ENCODE peak calls at places on chromosomes 6 and 20, in seven cellular contexts. One of them, this sample, is unnamed.

GRCh38 chr6:30845183-30845582 is 39.1 kb upstream of the DDR1 start:
- DNase-seq in RWPE2: no peak
- DNase-seq in lower leg skin: no peak
- DNase-seq in Panc1: no peak
- DNase-seq in AG04450: no peak
- DNase-seq in cardiac fibroblast: no peak
- DNase-seq in GM10248: no peak
- DNase-seq in this sample: no peak

GRCh38 chr20:51759769-51760510 is 8.2 kb downstream of the ATP9A start:
- DNase-seq in RWPE2: no peak
- DNase-seq in lower leg skin: no peak
- DNase-seq in Panc1: no peak
- DNase-seq in AG04450: no peak
- DNase-seq in cardiac fibroblast: no peak
- DNase-seq in GM10248: no peak
- DNase-seq in this sample: peak

GRCh38 chr20:2729251-2729713 is 36.7 kb downstream of the EBF4 start:
- DNase-seq in RWPE2: no peak
- DNase-seq in lower leg skin: no peak
- DNase-seq in Panc1: no peak
- DNase-seq in AG04450: no peak
- DNase-seq in cardiac fibroblast: peak
- DNase-seq in GM10248: no peak
- DNase-seq in this sample: no peak

GRCh38 chr6:33001685-33002084 is 7.7 kb downstream of the HLA-DOA start:
- DNase-seq in RWPE2: no peak
- DNase-seq in lower leg skin: no peak
- DNase-seq in Panc1: no peak
- DNase-seq in AG04450: no peak
- DNase-seq in cardiac fibroblast: no peak
- DNase-seq in GM10248: no peak
- DNase-seq in this sample: no peak

GRCh38 chr6:66183982-66184555 is 477.0 kb upstream of the EYS start:
- DNase-seq in RWPE2: no peak
- DNase-seq in lower leg skin: no peak
- DNase-seq in Panc1: no peak
- DNase-seq in AG04450: peak
- DNase-seq in cardiac fibroblast: no peak
- DNase-seq in GM10248: no peak
- DNase-seq in this sample: no peak

GRCh38 chr6:111580826-111581505 is 24.7 kb downstream of the TRAF3IP2 start:
- DNase-seq in RWPE2: no peak
- DNase-seq in lower leg skin: no peak
- DNase-seq in Panc1: no peak
- DNase-seq in AG04450: no peak
- DNase-seq in cardiac fibroblast: peak
- DNase-seq in GM10248: no peak
- DNase-seq in this sample: no peak

GRCh38 chr6:112990971-112991370 is 643.8 kb downstream of the RFPL4B start:
- DNase-seq in RWPE2: no peak
- DNase-seq in lower leg skin: no peak
- DNase-seq in Panc1: no peak
- DNase-seq in AG04450: peak
- DNase-seq in cardiac fibroblast: no peak
- DNase-seq in GM10248: no peak
- DNase-seq in this sample: no peak

GRCh38 chr6:116385462-116385807 is 14.7 kb downstream of the DSE start:
- DNase-seq in RWPE2: no peak
- DNase-seq in lower leg skin: no peak
- DNase-seq in Panc1: no peak
- DNase-seq in AG04450: no peak
- DNase-seq in cardiac fibroblast: peak
- DNase-seq in GM10248: no peak
- DNase-seq in this sample: no peak

GRCh38 chr6:8315154-8315553 is 120.2 kb downstream of the SLC35B3 start:
- DNase-seq in RWPE2: no peak
- DNase-seq in lower leg skin: no peak
- DNase-seq in Panc1: no peak
- DNase-seq in AG04450: no peak
- DNase-seq in cardiac fibroblast: no peak
- DNase-seq in GM10248: no peak
- DNase-seq in this sample: no peak

GRCh38 chr20:32325706-32326506 is 32.2 kb upstream of the ASXL1 start:
- DNase-seq in RWPE2: peak
- DNase-seq in lower leg skin: no peak
- DNase-seq in Panc1: peak
- DNase-seq in AG04450: no peak
- DNase-seq in cardiac fibroblast: peak
- DNase-seq in GM10248: no peak
- DNase-seq in this sample: no peak

GRCh38 chr20:57160985-57161384 is 105.5 kb downstream of the BMP7 start:
- DNase-seq in RWPE2: no peak
- DNase-seq in lower leg skin: no peak
- DNase-seq in Panc1: no peak
- DNase-seq in AG04450: no peak
- DNase-seq in cardiac fibroblast: no peak
- DNase-seq in GM10248: no peak
- DNase-seq in this sample: no peak

GRCh38 chr6:166423051-166423745 is 40.5 kb upstream of the MPC1 start:
- DNase-seq in RWPE2: no peak
- DNase-seq in lower leg skin: peak
- DNase-seq in Panc1: no peak
- DNase-seq in AG04450: no peak
- DNase-seq in cardiac fibroblast: no peak
- DNase-seq in GM10248: no peak
- DNase-seq in this sample: peak

GRCh38 chr20:2101057-2101934 is at the start of gene STK35:
- DNase-seq in RWPE2: peak
- DNase-seq in lower leg skin: peak
- DNase-seq in Panc1: no peak
- DNase-seq in AG04450: no peak
- DNase-seq in cardiac fibroblast: no peak
- DNase-seq in GM10248: peak
- DNase-seq in this sample: no peak

GRCh38 chr20:56187791-56188190 is 60.7 kb upstream of the MC3R start:
- DNase-seq in RWPE2: no peak
- DNase-seq in lower leg skin: peak
- DNase-seq in Panc1: no peak
- DNase-seq in AG04450: no peak
- DNase-seq in cardiac fibroblast: no peak
- DNase-seq in GM10248: no peak
- DNase-seq in this sample: no peak

GRCh38 chr20:17061721-17062120 is 165.1 kb upstream of the PCSK2 start:
- DNase-seq in RWPE2: no peak
- DNase-seq in lower leg skin: no peak
- DNase-seq in Panc1: no peak
- DNase-seq in AG04450: no peak
- DNase-seq in cardiac fibroblast: no peak
- DNase-seq in GM10248: no peak
- DNase-seq in this sample: no peak

GRCh38 chr6:101716387-101716786 is 322.9 kb downstream of the GRIK2 start:
- DNase-seq in RWPE2: no peak
- DNase-seq in lower leg skin: no peak
- DNase-seq in Panc1: no peak
- DNase-seq in AG04450: no peak
- DNase-seq in cardiac fibroblast: no peak
- DNase-seq in GM10248: no peak
- DNase-seq in this sample: no peak

GRCh38 chr6:16712250-16712930 is 48.9 kb downstream of the ATXN1 start:
- DNase-seq in RWPE2: no peak
- DNase-seq in lower leg skin: peak
- DNase-seq in Panc1: no peak
- DNase-seq in AG04450: no peak
- DNase-seq in cardiac fibroblast: no peak
- DNase-seq in GM10248: peak
- DNase-seq in this sample: no peak

GRCh38 chr6:108497883-108498282 is 62.8 kb upstream of the FOXO3 start:
- DNase-seq in RWPE2: no peak
- DNase-seq in lower leg skin: no peak
- DNase-seq in Panc1: peak
- DNase-seq in AG04450: no peak
- DNase-seq in cardiac fibroblast: peak
- DNase-seq in GM10248: peak
- DNase-seq in this sample: no peak

GRCh38 chr6:138970856-138971425 is 17.1 kb downstream of the REPS1 start:
- DNase-seq in RWPE2: peak
- DNase-seq in lower leg skin: no peak
- DNase-seq in Panc1: peak
- DNase-seq in AG04450: peak
- DNase-seq in cardiac fibroblast: peak
- DNase-seq in GM10248: no peak
- DNase-seq in this sample: no peak

GRCh38 chr20:39893013-39893685 is 795.9 kb downstream of the MAFB start:
- DNase-seq in RWPE2: no peak
- DNase-seq in lower leg skin: no peak
- DNase-seq in Panc1: no peak
- DNase-seq in AG04450: peak
- DNase-seq in cardiac fibroblast: no peak
- DNase-seq in GM10248: no peak
- DNase-seq in this sample: no peak

GRCh38 chr6:122717350-122717749 is 62.2 kb upstream of the FABP7 start:
- DNase-seq in RWPE2: no peak
- DNase-seq in lower leg skin: no peak
- DNase-seq in Panc1: no peak
- DNase-seq in AG04450: no peak
- DNase-seq in cardiac fibroblast: peak
- DNase-seq in GM10248: no peak
- DNase-seq in this sample: no peak

GRCh38 chr6:168385380-168385779 is 55.6 kb upstream of the SMOC2 start:
- DNase-seq in RWPE2: no peak
- DNase-seq in lower leg skin: no peak
- DNase-seq in Panc1: no peak
- DNase-seq in AG04450: no peak
- DNase-seq in cardiac fibroblast: peak
- DNase-seq in GM10248: no peak
- DNase-seq in this sample: no peak

GRCh38 chr6:168381726-168382458 is 59.1 kb upstream of the SMOC2 start:
- DNase-seq in RWPE2: no peak
- DNase-seq in lower leg skin: no peak
- DNase-seq in Panc1: no peak
- DNase-seq in AG04450: no peak
- DNase-seq in cardiac fibroblast: no peak
- DNase-seq in GM10248: no peak
- DNase-seq in this sample: no peak

GRCh38 chr6:168384045-168385038 is 56.6 kb upstream of the SMOC2 start:
- DNase-seq in RWPE2: no peak
- DNase-seq in lower leg skin: no peak
- DNase-seq in Panc1: no peak
- DNase-seq in AG04450: no peak
- DNase-seq in cardiac fibroblast: peak
- DNase-seq in GM10248: no peak
- DNase-seq in this sample: no peak

GRCh38 chr6:168380956-168381605 is 59.9 kb upstream of the SMOC2 start:
- DNase-seq in RWPE2: peak
- DNase-seq in lower leg skin: no peak
- DNase-seq in Panc1: no peak
- DNase-seq in AG04450: no peak
- DNase-seq in cardiac fibroblast: no peak
- DNase-seq in GM10248: no peak
- DNase-seq in this sample: peak

GRCh38 chr6:168383062-168383854 is 57.7 kb upstream of the SMOC2 start:
- DNase-seq in RWPE2: no peak
- DNase-seq in lower leg skin: no peak
- DNase-seq in Panc1: no peak
- DNase-seq in AG04450: no peak
- DNase-seq in cardiac fibroblast: no peak
- DNase-seq in GM10248: no peak
- DNase-seq in this sample: no peak
- TF ChIP-seq CTCF in RWPE2: no peak
- TF ChIP-seq CTCF in lower leg skin: no peak
- TF ChIP-seq CTCF in Panc1: no peak
- TF ChIP-seq CTCF in AG04450: no peak
- TF ChIP-seq CTCF in cardiac fibroblast: no peak
- TF ChIP-seq CTCF in GM10248: no peak
- TF ChIP-seq CTCF in this sample: no peak

GRCh38 chr6:157135691-157136090 is 187.6 kb downstream of the TMEM242 start:
- DNase-seq in RWPE2: no peak
- DNase-seq in lower leg skin: no peak
- DNase-seq in Panc1: no peak
- DNase-seq in AG04450: no peak
- DNase-seq in cardiac fibroblast: peak
- DNase-seq in GM10248: no peak
- DNase-seq in this sample: no peak

GRCh38 chr6:157143171-157143884 is 180.0 kb downstream of the TMEM242 start:
- DNase-seq in RWPE2: no peak
- DNase-seq in lower leg skin: no peak
- DNase-seq in Panc1: no peak
- DNase-seq in AG04450: peak
- DNase-seq in cardiac fibroblast: peak
- DNase-seq in GM10248: no peak
- DNase-seq in this sample: no peak

GRCh38 chr6:157137501-157137900 is 185.8 kb downstream of the TMEM242 start:
- DNase-seq in RWPE2: no peak
- DNase-seq in lower leg skin: no peak
- DNase-seq in Panc1: no peak
- DNase-seq in AG04450: no peak
- DNase-seq in cardiac fibroblast: no peak
- DNase-seq in GM10248: no peak
- DNase-seq in this sample: no peak

GRCh38 chr6:157134402-157135074 is 188.8 kb downstream of the TMEM242 start:
- DNase-seq in RWPE2: no peak
- DNase-seq in lower leg skin: no peak
- DNase-seq in Panc1: no peak
- DNase-seq in AG04450: no peak
- DNase-seq in cardiac fibroblast: peak
- DNase-seq in GM10248: no peak
- DNase-seq in this sample: no peak

GRCh38 chr6:157139054-157139708 is 184.1 kb downstream of the TMEM242 start:
- DNase-seq in RWPE2: no peak
- DNase-seq in lower leg skin: no peak
- DNase-seq in Panc1: no peak
- DNase-seq in AG04450: no peak
- DNase-seq in cardiac fibroblast: no peak
- DNase-seq in GM10248: no peak
- DNase-seq in this sample: no peak
- TF ChIP-seq CTCF in RWPE2: peak
- TF ChIP-seq CTCF in lower leg skin: no peak
- TF ChIP-seq CTCF in Panc1: no peak
- TF ChIP-seq CTCF in AG04450: peak
- TF ChIP-seq CTCF in cardiac fibroblast: peak
- TF ChIP-seq CTCF in GM10248: no peak
- TF ChIP-seq CTCF in this sample: peak

GRCh38 chr6:21801786-21802610 is 208.4 kb downstream of the SOX4 start:
- DNase-seq in RWPE2: no peak
- DNase-seq in lower leg skin: no peak
- DNase-seq in Panc1: no peak
- DNase-seq in AG04450: no peak
- DNase-seq in cardiac fibroblast: no peak
- DNase-seq in GM10248: no peak
- DNase-seq in this sample: no peak
- TF ChIP-seq CTCF in RWPE2: no peak
- TF ChIP-seq CTCF in lower leg skin: no peak
- TF ChIP-seq CTCF in Panc1: no peak
- TF ChIP-seq CTCF in AG04450: no peak
- TF ChIP-seq CTCF in cardiac fibroblast: no peak
- TF ChIP-seq CTCF in GM10248: no peak
- TF ChIP-seq CTCF in this sample: no peak

DNA sequence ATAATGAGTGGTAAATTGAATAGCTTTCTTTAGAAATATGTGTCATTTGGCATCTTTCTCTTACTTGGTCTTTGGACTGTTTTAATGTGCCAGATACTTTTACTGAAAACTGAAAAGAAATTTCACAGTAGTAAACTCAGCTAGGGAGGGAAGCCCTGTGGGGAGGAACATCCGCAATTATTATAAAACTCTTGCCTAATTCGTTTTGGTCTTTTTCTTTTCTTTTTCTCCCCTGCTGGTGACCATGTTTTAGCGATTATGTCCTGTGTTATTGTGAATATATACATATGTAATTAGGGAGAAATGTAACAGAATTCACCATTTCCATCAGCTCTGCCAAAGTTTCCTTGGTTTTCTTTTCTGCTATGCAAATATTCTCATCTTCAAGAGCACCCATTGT is 1.7 kb downstream of the DOK5 start:
- DNase-seq in RWPE2: no peak
- DNase-seq in lower leg skin: no peak
- DNase-seq in Panc1: no peak
- DNase-seq in AG04450: no peak
- DNase-seq in cardiac fibroblast: no peak
- DNase-seq in GM10248: no peak
- DNase-seq in this sample: no peak
- TF ChIP-seq CTCF in RWPE2: no peak
- TF ChIP-seq CTCF in lower leg skin: no peak
- TF ChIP-seq CTCF in Panc1: no peak
- TF ChIP-seq CTCF in AG04450: no peak
- TF ChIP-seq CTCF in cardiac fibroblast: no peak
- TF ChIP-seq CTCF in GM10248: no peak
- TF ChIP-seq CTCF in this sample: no peak

This sample was measured in chondrocyte.